ENCODE peak calls at places on chromosomes 1 and 21, in eight cellular contexts. J, L, Q, H, V, O, Y and M are unnamed samples.
A peak's percentile ranks its signal among the peaks of the same experiment; 100 is the strongest.

GRCh38 chr1:52141513-52142219 is at the start of gene ZFYVE9:
- DNase-seq in Y (peak; percentile 93), J (no peak), H (peak; percentile 59), Q (peak; percentile 86), V (peak; percentile 36), O (peak; percentile 72), L (peak; percentile 67), M (peak; percentile 81)

GRCh38 chr1:230643887-230644286 is 1.6 kb downstream of the COG2 start:
- DNase-seq in Y (peak; percentile 24), H (no peak), O (peak; percentile 17), L (peak; percentile 10), Q (peak; percentile 24), J (peak; percentile 27), V (no peak), M (no peak)

GRCh38 chr1:110765640-110766335 is 91.0 kb upstream of the KCNA3 start:
- DNase-seq in O (peak; percentile 67), H (no peak), L (peak; percentile 57), J (peak; percentile 49), V (peak; percentile 10), Y (peak; percentile 65), Q (peak; percentile 63), M (no peak)

GRCh38 chr1:119674835-119675289 is 26.8 kb upstream of the ZNF697 start:
- DNase-seq in O (peak; percentile 59), J (no peak), L (peak; percentile 57), Y (no peak), Q (peak; percentile 43), H (peak; percentile 25), V (peak; percentile 14), M (no peak)

GRCh38 chr1:8752921-8753713 is 64.3 kb downstream of the RERE start:
- DNase-seq in Q (no peak), V (no peak), O (no peak), H (no peak), J (no peak), Y (no peak), L (peak; percentile 38), M (no peak)

GRCh38 chr21:36818051-36818450 is 119.1 kb downstream of the SIM2 start:
- DNase-seq in O (no peak), J (no peak), Q (no peak), H (no peak), V (no peak), Y (no peak), L (no peak), M (no peak)

GRCh38 chr1:54800041-54800898 is 853 bp downstream of the TTC22 start:
- DNase-seq in Q (no peak), J (no peak), H (no peak), Y (no peak), L (no peak), V (no peak), O (no peak), M (no peak)

GRCh38 chr1:181083842-181084605 is 4.5 kb upstream of the IER5 start:
- DNase-seq in V (peak; percentile 35), H (no peak), O (peak; percentile 75), Q (peak; percentile 71), Y (peak; percentile 67), L (peak; percentile 68), J (peak; percentile 51), M (no peak)

GRCh38 chr1:224521904-224522734 is 87.5 kb upstream of the WDR26 start:
- DNase-seq in Y (no peak), H (no peak), V (no peak), J (no peak), L (no peak), O (no peak), Q (no peak), M (no peak)

GRCh38 chr1:88063605-88064004 is 620.5 kb upstream of the PKN2 start:
- DNase-seq in V (no peak), L (peak; percentile 59), Q (no peak), H (no peak), Y (no peak), O (peak; percentile 13), J (no peak), M (no peak)

GRCh38 chr1:25549273-25550154 is 6.1 kb downstream of the LDLRAP1 start:
- DNase-seq in J (peak; percentile 90), H (no peak), Y (peak; percentile 74), Q (peak; percentile 91), O (peak; percentile 37), V (no peak), L (peak; percentile 46), M (no peak)

GRCh38 chr1:82318921-82319320 is 518.2 kb downstream of the ADGRL2 start:
- DNase-seq in L (peak; percentile 35), Y (no peak), O (peak; percentile 8), Q (no peak), V (no peak), J (no peak), H (no peak), M (no peak)
- TF ChIP-seq CTCF in L (no peak), Y (no peak), O (no peak), Q (no peak), V (no peak), J (no peak), H (no peak), M (no peak)

DNA sequence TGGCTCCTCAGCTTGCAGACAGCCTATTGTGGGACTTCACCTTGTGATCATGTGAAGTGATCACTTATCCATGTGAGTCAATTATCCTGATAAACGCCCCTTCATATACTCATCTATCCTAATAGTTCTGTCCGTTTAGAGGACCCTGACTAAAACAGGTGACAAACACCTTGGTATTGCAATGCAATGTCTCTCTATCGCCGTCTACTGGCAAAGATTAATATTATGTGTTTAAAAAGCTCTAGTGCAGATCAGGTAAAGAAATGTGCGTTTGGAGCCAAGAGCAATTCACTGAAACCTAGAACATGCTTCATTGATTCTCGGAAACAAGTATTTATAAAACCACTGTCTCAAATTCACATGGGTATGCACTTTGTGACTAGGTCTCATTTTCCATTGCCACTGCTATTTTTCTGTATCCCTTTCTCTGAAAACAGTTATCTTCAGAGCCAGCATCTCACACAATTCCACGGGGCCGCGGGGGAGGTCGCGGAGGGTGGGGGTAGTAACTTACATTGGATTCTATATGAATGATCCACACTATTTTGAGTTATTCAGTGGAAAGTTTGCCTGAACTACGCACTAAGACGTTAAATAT is 554.6 kb upstream of the NCAM2 start:
- DNase-seq in H (no peak), L (no peak), V (no peak), J (no peak), O (no peak), Y (peak; percentile 58), Q (peak; percentile 9), M (no peak)
- TF ChIP-seq CTCF in H (no peak), L (peak; percentile 31), V (no peak), J (peak; percentile 32), O (no peak), Y (peak; percentile 55), Q (no peak), M (peak; percentile 86)

DNA sequence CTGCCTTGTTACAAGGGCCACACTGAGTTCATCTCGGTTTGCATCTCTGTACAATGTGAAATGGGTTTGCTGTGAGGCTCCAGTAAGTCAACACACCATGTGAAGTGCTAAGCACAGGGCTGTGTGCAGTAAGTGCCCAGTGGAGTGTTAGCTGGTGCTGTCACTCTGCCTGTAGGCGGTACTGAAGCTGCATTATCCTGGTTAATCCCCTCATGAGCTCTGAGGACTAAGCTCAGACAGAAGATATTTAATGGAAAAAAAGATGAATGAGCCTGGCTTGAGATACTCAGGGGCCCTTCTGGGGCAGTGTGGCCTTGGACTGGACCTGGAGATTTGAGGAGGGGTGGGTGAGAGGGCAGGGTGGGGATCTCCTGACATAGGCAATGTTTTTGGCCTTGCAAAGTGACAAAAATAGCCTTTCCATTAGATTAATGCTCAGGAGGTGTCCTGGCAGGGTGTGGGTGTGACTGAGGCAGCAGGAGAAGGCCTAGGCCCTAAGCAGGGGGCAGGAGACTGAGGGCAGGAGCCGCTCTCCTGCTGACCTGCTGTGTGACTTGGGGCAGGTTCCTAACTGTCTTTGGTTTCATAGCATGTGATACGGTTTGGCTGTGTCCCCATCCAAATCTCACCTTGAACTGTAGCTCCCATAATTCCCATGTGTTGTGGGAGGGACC is 570.5 kb downstream of the PTPRU start:
- DNase-seq in O (no peak), V (no peak), H (no peak), Q (no peak), J (no peak), Y (no peak), L (no peak), M (peak; percentile 1)
- TF ChIP-seq CTCF in O (no peak), V (no peak), H (no peak), Q (no peak), J (no peak), Y (no peak), L (no peak), M (no peak)

GRCh38 chr21:26912466-26912865 is 54.4 kb downstream of the ADAMTS5 start:
- DNase-seq in Y (no peak), O (no peak), J (no peak), H (no peak), L (no peak), Q (no peak), V (no peak), M (no peak)

GRCh38 chr21:26909972-26910371 is 56.9 kb downstream of the ADAMTS5 start:
- DNase-seq in O (no peak), H (no peak), Q (no peak), J (no peak), Y (peak; percentile 39), V (no peak), L (peak; percentile 19), M (no peak)
- TF ChIP-seq CTCF in O (no peak), H (no peak), Q (no peak), J (no peak), Y (peak; percentile 30), V (no peak), L (no peak), M (peak; percentile 27)

DNA sequence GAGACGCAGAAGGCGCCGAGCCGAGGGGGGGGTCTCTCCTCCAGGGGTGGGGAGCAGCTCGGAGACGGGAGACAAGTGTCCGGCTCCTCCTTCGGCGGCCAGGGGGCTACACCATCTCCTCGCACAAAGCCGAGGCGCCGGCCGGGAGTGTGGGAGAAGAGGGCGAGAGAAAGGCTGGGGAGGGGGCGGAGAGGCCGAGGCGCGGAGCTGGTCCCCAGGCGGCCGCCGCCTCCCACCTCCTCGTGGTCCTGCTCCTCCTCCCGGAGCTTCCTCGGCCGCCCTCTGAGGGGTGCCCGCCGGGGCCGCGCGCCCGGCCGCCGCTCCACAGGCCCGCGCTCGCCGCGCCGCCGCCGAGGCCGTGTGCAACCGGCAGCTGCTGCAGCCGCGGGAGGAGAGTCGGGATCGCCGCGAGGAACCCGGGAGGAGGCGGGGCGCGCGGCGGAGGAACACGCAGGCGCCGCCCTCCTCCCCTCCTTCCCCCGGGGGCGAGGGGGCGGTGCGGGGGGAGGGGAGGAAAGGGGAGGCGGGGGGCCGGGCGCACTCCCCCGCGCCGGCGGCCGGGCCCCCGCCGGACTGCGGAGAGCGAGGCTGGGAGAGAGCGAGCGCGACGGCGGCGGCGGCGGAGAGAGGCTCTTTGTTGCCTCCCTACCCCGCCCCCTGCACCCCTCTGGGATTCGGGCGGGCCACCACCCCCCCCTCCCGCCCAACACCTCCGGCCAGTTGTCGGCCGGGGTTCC is at the start of gene ENAH:
- DNase-seq in Y (peak; percentile 95), H (peak; percentile 68), L (peak; percentile 66), Q (peak; percentile 75), O (peak; percentile 72), J (no peak), V (peak; percentile 66), M (peak; percentile 73)
- TF ChIP-seq CTCF in Y (no peak), H (no peak), L (no peak), Q (no peak), O (no peak), J (no peak), V (no peak), M (no peak)